ENCODE peak calls at places on chromosome 17, in eight cellular contexts. I is H1, L is PC-9, S is dorsolateral prefrontal cortex, X is neural progenitor cell, Y is fibroblast of lung, B is psoas muscle, M is H9. V is an unnamed sample.

GRCh38 chr17:41785876-41786226 is 660 bp downstream of the JUP start:
- DNase-seq in S (no peak), Y (no peak), M (peak; percentile 87), I (peak; percentile 76), L (peak; percentile 84), X (peak; percentile 57), B (peak; percentile 74), V (no peak)

GRCh38 chr17:67500261-67500660 is 123.2 kb downstream of the PITPNC1 start:
- DNase-seq in Y (no peak), B (no peak), S (no peak), M (no peak), X (no peak), L (no peak), I (no peak), V (no peak)

GRCh38 chr17:63702223-63702577 is 2.3 kb upstream of the LIMD2 start:
- DNase-seq in S (no peak), I (no peak), Y (no peak), X (no peak), B (no peak), L (no peak), M (no peak), V (no peak)

GRCh38 chr17:69539274-69539673 is 124.8 kb downstream of the MAP2K6 start:
- DNase-seq in X (no peak), B (no peak), L (no peak), I (no peak), S (no peak), M (no peak), Y (no peak), V (no peak)

GRCh38 chr17:38915639-38915995 is 9.8 kb upstream of the LASP1NB start:
- DNase-seq in Y (no peak), M (no peak), B (no peak), I (no peak), S (peak; percentile 24), L (no peak), X (no peak), V (no peak)

GRCh38 chr17:7858487-7858832 is 657 bp downstream of the CYB5D1 start:
- DNase-seq in L (peak; percentile 45), Y (peak; percentile 49), I (no peak), B (peak; percentile 71), M (peak; percentile 80), X (peak; percentile 88), S (peak; percentile 47), V (no peak)

GRCh38 chr17:16250635-16251034 is 33.6 kb downstream of the PIGL start:
- DNase-seq in L (no peak), S (no peak), Y (peak; percentile 71), B (no peak), X (no peak), M (no peak), I (no peak), V (no peak)

GRCh38 chr17:71412803-71413202 is 708.0 kb upstream of the SOX9 start:
- DNase-seq in S (no peak), L (peak; percentile 93), X (no peak), Y (peak; percentile 98), I (no peak), M (no peak), B (no peak), V (no peak)

GRCh38 chr17:81339502-81340296 is 44.6 kb upstream of the SLC38A10 start:
- DNase-seq in B (no peak), I (peak; percentile 53), X (peak; percentile 61), L (no peak), S (no peak), M (peak; percentile 78), Y (no peak), V (no peak)

GRCh38 chr17:142102-142661 is 4.8 kb downstream of the SCGB1C2 start:
- DNase-seq in B (peak; percentile 68), M (no peak), I (no peak), Y (no peak), L (no peak), S (peak; percentile 26), X (no peak), V (no peak)

GRCh38 chr17:67223924-67224323 is 21.1 kb downstream of the HELZ start:
- DNase-seq in I (no peak), Y (no peak), S (no peak), M (no peak), X (no peak), B (no peak), L (no peak), V (no peak)

GRCh38 chr17:76540381-76541300 is 797 bp downstream of the PRCD start:
- DNase-seq in M (peak; percentile 100), Y (peak; percentile 95), B (peak; percentile 96), I (peak; percentile 88), L (peak; percentile 83), S (peak; percentile 99), X (peak; percentile 96), V (peak; percentile 90)

GRCh38 chr17:27380551-27380950 is 75.7 kb upstream of the KSR1 start:
- DNase-seq in Y (no peak), L (no peak), I (no peak), M (no peak), X (no peak), B (no peak), S (no peak), V (no peak)
- H3K27ac ChIP-seq in Y (no peak overlapping the region), L (no peak overlapping the region), I (no peak overlapping the region), M (no peak overlapping the region), X (no peak overlapping the region), B (no peak overlapping the region), S (no peak overlapping the region), V (peak overlapping the region; percentile 12)

DNA sequence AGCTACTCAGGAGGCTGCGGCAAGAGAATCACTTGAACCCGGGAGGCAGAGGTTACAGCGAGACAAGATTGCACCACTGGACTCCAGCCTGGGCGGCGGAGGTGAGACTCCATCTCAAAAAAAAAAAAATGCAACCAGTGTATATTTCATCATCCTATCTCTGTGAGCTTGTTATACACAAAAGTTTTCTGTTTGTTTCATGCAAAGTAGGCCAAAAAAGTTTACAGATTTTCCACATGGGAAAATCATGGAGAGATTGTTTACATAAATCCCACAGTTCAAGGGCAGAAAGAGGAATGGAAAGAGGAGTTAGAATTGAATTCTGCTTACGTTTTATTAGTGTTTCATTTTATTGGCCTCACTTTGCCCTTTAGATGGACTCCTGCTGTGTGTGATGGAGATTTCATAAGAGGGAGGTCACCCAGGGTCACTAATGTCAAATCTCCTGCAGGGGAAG is 24.7 kb downstream of the NARF start:
- DNase-seq in S (no peak), I (no peak), L (no peak), M (no peak), Y (no peak), B (no peak), X (no peak), V (no peak)
- H3K27ac ChIP-seq in S (no peak overlapping the region), I (no peak overlapping the region), L (no peak overlapping the region), M (no peak overlapping the region), Y (no peak overlapping the region), B (no peak overlapping the region), X (no peak overlapping the region), V (no peak overlapping the region)

GRCh38 chr17:4267402-4267801 is 3.6 kb upstream of the ANKFY1 start:
- DNase-seq in I (no peak), M (no peak), Y (no peak), L (no peak), X (no peak), S (no peak), B (no peak), V (no peak)

GRCh38 chr17:4258867-4259266 is 4.9 kb downstream of the ANKFY1 start:
- DNase-seq in M (no peak), B (no peak), Y (no peak), L (no peak), S (no peak), I (no peak), X (no peak), V (no peak)

GRCh38 chr17:4261452-4261851 is 2.3 kb downstream of the ANKFY1 start:
- DNase-seq in L (no peak), M (no peak), Y (no peak), S (no peak), I (no peak), B (no peak), X (no peak), V (no peak)

GRCh38 chr17:4266550-4266949 is 2.8 kb upstream of the ANKFY1 start:
- DNase-seq in Y (no peak), S (no peak), M (no peak), B (no peak), I (no peak), X (no peak), L (no peak), V (no peak)

DNA sequence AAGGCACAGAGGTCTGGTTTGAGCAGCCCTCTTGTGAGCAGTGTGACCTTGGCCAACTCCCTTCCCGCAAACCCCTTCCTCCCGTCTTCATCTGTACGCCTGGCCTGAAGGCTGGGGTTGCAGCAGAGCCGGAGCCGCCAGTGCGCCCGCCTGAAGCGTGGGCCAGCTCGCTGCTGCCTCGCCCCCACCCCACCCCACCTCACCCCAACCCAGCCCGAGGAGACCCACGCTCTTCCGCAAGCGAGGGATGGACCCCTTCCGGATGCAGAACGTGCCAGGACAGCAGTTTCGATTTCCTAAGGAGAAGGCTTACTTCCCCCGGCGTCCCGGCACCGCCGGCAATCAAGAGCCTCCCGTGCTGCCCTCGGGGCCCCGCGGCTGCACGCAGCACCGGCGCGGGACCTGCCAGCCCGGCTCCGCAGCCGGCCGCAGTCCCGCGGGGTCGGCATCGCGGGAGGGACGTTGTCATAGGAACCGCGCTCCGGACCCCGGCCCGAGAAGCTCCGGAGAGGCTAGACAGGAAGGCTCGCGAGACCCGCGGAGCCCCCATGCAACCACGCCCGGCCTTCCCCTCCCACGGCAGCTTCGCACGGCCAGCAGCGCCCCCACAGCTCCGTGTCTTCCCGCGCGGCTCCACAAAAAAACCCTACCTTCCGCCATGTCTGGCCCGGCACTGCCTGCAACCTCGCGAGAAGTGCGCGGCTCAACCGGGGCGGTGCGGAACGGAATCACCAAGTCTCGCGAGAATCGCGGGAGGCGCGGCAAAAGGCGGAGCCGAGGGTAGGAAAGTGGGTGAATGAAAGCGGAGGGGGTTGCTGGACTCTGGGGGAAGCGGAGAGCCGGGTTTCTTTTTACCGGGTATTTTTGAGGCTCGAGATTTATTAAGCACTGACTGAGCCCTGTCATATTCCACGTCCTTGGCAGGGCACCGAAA is at the start of gene ANKFY1:
- DNase-seq in L (peak; percentile 85), I (peak; percentile 99), X (peak; percentile 98), Y (peak; percentile 93), B (peak; percentile 99), S (peak; percentile 96), M (peak; percentile 98), V (peak; percentile 95)
- H3K27ac ChIP-seq in L (peak within 1 kb of the TSS; percentile 46), I (peak within 1 kb of the TSS; percentile 92), X (peak within 1 kb of the TSS; percentile 34), Y (peak within 1 kb of the TSS; percentile 89), B (peak within 1 kb of the TSS; percentile 85), S (peak within 1 kb of the TSS; percentile 85), M (no peak within 1 kb of the TSS), V (peak within 1 kb of the TSS; percentile 50)

GRCh38 chr17:6497496-6498221 is 53.4 kb downstream of the PIMREG start:
- DNase-seq in M (peak; percentile 72), Y (no peak), I (no peak), B (no peak), X (no peak), L (no peak), S (no peak), V (no peak)
- H3K27ac ChIP-seq in M (no peak overlapping the region), Y (no peak overlapping the region), I (no peak overlapping the region), B (no peak overlapping the region), X (no peak overlapping the region), L (no peak overlapping the region), S (peak overlapping the region; percentile 69), V (no peak overlapping the region)

DNA sequence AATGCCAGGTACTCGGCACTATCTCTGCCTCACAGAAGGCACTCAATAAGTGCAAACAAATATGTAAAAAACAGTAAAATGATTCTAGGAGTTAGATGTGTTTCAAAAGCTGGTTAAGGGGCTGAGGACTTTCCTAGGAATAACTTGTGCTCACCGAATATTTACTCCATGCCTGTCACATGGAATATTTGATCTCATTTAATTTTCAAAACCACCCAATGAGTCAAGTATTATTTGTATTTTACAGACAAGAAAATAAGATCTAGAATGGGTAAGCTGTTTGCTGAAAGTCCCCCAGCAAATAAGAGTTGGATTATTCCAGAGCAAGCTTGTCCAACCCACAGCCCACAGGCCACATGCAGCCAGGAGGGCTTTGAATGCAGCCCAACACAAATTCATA is 34.6 kb upstream of the LYRM9 start:
- DNase-seq in I (no peak), X (no peak), Y (no peak), L (no peak), M (no peak), B (no peak), S (no peak), V (no peak)
- H3K27ac ChIP-seq in I (no peak overlapping the region), X (no peak overlapping the region), Y (no peak overlapping the region), L (no peak overlapping the region), M (no peak overlapping the region), B (no peak overlapping the region), S (no peak overlapping the region), V (no peak overlapping the region)

V was measured in substantia nigra.